ENCODE peak calls at places on chromosomes 11 and 22, in six cellular contexts. I, F, L, K, G and U are unnamed samples.

GRCh38 chr11:3161309-3161708 is 3.8 kb downstream of the OSBPL5 start:
- DNase-seq in I (peak; percentile 47), G (no peak), L (peak; percentile 78), K (no peak), F (no peak), U (peak; percentile 65)

GRCh38 chr11:76419896-76420295 is 24.9 kb upstream of the EMSY start:
- DNase-seq in L (no peak), K (peak; percentile 32), G (peak; percentile 60), I (no peak), F (no peak), U (no peak)

GRCh38 chr11:5658318-5658717 is 26.6 kb downstream of the TRIM5 start:
- DNase-seq in G (no peak), F (no peak), I (no peak), L (no peak), K (no peak), U (no peak)

GRCh38 chr11:35811783-35812182 is 132.1 kb upstream of the LDLRAD3 start:
- DNase-seq in G (no peak), L (no peak), F (no peak), K (no peak), I (no peak), U (no peak)

GRCh38 chr11:66857234-66857926 is 516 bp downstream of the LRFN4 start:
- DNase-seq in K (no peak), F (no peak), G (peak; percentile 44), I (peak; percentile 55), L (no peak), U (peak; percentile 36)

GRCh38 chr11:70420008-70420464 is 21.7 kb downstream of the CTTN start:
- DNase-seq in K (peak; percentile 45), G (no peak), I (no peak), L (no peak), F (no peak), U (no peak)

GRCh38 chr11:38005597-38005996 is 1407.6 kb upstream of the RAG2 start:
- DNase-seq in F (no peak), K (no peak), I (no peak), L (no peak), G (no peak), U (no peak)

GRCh38 chr11:32006799-32007388 is 84.0 kb upstream of the RCN1 start:
- DNase-seq in L (no peak), K (peak; percentile 71), G (peak; percentile 40), F (no peak), I (no peak), U (no peak)

GRCh38 chr11:118263109-118263508 is 988 bp downstream of the MPZL2 start:
- DNase-seq in G (no peak), I (no peak), F (no peak), K (no peak), L (no peak), U (no peak)

GRCh38 chr11:2807801-2808241 is 77.8 kb downstream of the CDKN1C start:
- DNase-seq in G (no peak), K (no peak), I (peak; percentile 45), L (peak; percentile 60), F (peak; percentile 25), U (peak; percentile 64)

GRCh38 chr11:12787847-12788246 is 113.6 kb downstream of the TEAD1 start:
- DNase-seq in K (peak; percentile 62), F (no peak), I (no peak), G (no peak), L (no peak), U (no peak)

GRCh38 chr11:70433526-70433925 is 35.2 kb downstream of the CTTN start:
- DNase-seq in F (no peak), I (no peak), G (no peak), L (no peak), K (no peak), U (no peak)

GRCh38 chr11:126817523-126818450 is 182.8 kb downstream of the KIRREL3 start:
- DNase-seq in G (no peak), K (no peak), L (no peak), I (no peak), F (no peak), U (no peak)

GRCh38 chr11:79116600-79116999 is 324.2 kb downstream of the TENM4 start:
- DNase-seq in L (no peak), I (no peak), F (no peak), K (peak; percentile 93), G (no peak), U (no peak)

GRCh38 chr11:134802116-134802515 is 390.1 kb upstream of the B3GAT1 start:
- DNase-seq in F (no peak), L (no peak), G (no peak), I (no peak), K (no peak), U (no peak)

GRCh38 chr11:109390752-109391151 is 31.2 kb upstream of the C11orf87 start:
- DNase-seq in K (no peak), I (no peak), L (no peak), G (no peak), F (no peak), U (no peak)

GRCh38 chr11:95739526-95739925 is 50.1 kb downstream of the FAM76B start:
- DNase-seq in L (no peak), K (no peak), I (no peak), G (no peak), F (no peak), U (no peak)

GRCh38 chr11:104665631-104666030 is 232.6 kb downstream of the CASP12 start:
- DNase-seq in G (no peak), L (no peak), K (no peak), I (no peak), F (no peak), U (no peak)

GRCh38 chr11:94834931-94835330 is 66.8 kb downstream of the AMOTL1 start:
- DNase-seq in K (no peak), F (no peak), I (no peak), L (no peak), G (no peak), U (no peak)

GRCh38 chr22:46116491-46116958 is 33.8 kb upstream of the PPARA start:
- DNase-seq in K (peak; percentile 76), I (peak; percentile 94), L (peak; percentile 97), F (peak; percentile 96), G (peak; percentile 80), U (peak; percentile 92)

GRCh38 chr22:46119093-46119728 is 31.1 kb upstream of the PPARA start:
- DNase-seq in K (no peak), F (no peak), I (no peak), G (no peak), L (no peak), U (no peak)

GRCh38 chr22:46115755-46116490 is 34.4 kb upstream of the PPARA start:
- DNase-seq in G (no peak), K (no peak), L (peak; percentile 78), I (no peak), F (no peak), U (no peak)

GRCh38 chr22:46115388-46115678 is 35.0 kb upstream of the PPARA start:
- DNase-seq in L (no peak), I (no peak), G (no peak), F (no peak), K (no peak), U (no peak)

DNA sequence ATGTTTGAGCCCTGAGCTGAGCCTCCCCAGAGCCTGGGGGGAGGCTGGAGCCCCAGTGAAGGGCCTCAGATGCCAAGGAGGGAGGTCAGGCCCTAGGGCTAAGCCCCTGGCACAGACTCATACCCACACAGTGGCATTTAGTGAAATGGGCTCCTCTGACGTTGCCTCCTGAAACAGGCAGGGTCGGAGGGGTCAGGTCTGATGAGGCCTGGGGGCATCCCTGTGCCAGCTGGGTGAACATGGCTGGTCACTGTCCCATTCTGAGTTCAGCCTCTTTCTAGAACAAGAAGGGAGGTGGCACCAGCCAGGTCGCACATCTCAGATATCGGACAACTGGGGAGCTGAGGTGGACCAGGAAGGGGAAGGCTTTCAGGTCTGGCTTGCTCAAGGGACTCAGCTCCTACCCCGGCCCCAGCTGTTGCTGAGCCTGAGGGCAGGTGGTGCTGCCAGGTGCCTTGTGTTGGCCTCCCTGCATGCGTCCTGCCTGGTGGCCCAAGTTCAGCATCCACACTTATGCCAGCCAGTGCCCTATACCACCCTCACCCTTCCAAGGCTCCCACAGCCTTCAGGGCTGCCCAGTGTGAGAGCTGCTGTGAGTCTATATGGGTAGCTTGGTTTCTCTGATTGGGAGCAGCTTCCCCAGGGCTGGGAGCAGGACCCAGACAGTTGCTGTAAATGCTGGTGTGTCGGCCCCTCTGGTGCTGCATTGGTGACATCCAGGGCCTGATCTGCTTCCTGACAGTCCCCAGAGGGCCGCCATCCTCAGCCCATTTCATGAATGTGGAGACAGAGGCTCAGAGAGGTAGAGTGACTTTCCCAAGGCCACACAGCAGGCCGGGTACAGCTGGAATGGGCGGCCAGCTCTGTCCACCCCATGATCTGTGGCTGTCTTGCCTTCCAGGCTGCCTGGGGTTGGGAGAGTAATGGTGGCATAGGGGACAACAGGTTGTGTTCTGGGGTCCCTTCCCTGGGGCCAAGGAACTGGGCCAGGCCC is 32.8 kb upstream of the PPARA start:
- DNase-seq in F (no peak), K (no peak), G (no peak), I (no peak), L (no peak), U (no peak)
- H3K27ac ChIP-seq in F (no peak overlapping the region), K (no peak overlapping the region), G (peak overlapping the region; percentile 40), I (no peak overlapping the region), L (peak overlapping the region; percentile 78), U (no peak overlapping the region)

DNA sequence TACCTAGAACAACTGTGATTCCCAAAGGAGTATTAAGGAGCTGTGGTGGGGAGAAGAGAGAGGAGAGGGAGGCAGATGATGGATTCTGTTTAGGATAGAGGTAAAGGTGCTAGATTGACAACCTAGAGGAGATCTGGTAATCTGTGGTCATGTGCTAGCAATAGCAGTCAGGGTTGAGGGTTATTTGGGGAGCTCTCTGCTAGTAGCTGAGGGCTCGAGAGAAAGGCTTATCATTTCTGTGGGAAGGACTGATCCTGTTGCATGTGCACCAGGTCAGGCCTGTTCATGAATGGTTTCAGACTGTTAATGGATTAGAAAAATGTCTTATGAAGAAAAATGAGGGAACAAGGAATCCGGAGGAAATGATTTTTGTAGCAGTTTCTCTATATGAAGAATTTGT is 63.2 kb downstream of the MTMR3 start:
- DNase-seq in L (no peak), I (no peak), G (no peak), F (no peak), K (no peak), U (no peak)
- H3K4me1 ChIP-seq in L (peaks cover 19% of the 10 kb centered on the region), I (no peaks in the 10 kb centered on the region), G (peaks cover 20% of the 10 kb centered on the region), F (peaks cover 6% of the 10 kb centered on the region), K (no peaks in the 10 kb centered on the region), U (peaks cover 36% of the 10 kb centered on the region)

DNA sequence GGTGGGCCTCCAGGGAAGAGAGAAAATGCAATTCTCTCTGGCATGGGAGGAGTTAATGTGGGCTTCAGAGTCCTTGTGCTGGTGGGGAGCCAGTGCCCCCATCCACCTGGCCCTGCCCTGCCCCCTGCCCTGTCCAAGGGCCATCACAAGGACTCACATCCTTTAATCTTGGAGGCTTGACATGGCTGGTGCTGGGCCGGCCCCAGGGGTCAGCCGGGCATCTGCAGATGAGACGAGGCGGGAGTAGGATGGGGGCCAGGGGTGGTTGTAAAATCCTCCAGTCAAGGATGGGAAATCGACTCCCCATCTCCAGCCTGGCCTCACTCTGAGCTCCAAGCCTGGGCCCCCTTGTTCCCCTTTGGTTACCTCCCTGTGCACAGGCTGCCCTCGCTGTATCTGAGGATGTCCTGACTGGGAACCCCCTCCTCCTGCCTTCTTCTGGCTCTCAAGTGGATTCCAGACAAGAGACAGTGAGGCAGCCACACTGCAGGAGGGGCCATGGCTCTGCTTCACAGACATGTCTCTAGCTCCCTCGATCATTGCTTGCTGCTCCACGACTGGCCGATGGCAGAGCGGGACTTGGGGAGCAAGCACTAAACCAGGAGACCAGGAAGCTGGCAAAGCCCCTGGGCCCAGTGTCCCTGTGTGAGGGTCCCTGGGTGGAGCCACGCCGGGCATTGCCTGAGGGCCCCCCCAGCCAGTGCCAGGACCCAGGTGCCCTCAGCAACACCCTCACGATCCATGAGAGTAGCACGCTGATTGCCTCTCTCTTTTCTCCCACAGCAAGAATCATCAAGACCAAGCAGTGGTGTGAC is 1120.5 kb downstream of the BRD1 start:
- DNase-seq in G (no peak), K (no peak), F (no peak), L (peak; percentile 46), I (no peak), U (no peak)
- H3K27ac ChIP-seq in G (no peak overlapping the region), K (no peak overlapping the region), F (no peak overlapping the region), L (no peak overlapping the region), I (no peak overlapping the region), U (no peak overlapping the region)

GRCh38 chr22:19846620-19847344 is 7.9 kb downstream of the GNB1L start:
- DNase-seq in I (peak; percentile 36), G (no peak), L (no peak), K (no peak), F (no peak), U (no peak)
- H3K4me1 ChIP-seq in I (peaks cover 11% of the 10 kb centered on the region), G (peaks cover 15% of the 10 kb centered on the region), L (peaks cover 52% of the 10 kb centered on the region), K (peaks cover 38% of the 10 kb centered on the region), F (peaks cover 54% of the 10 kb centered on the region), U (peaks cover 20% of the 10 kb centered on the region)